ENCODE peak calls at places on chromosome 13, in five cellular contexts. N is SW480, Q is psoas muscle, J is AG10803, V is T-helper 9 cell. A is an unnamed sample.

GRCh38 chr13:50798923-50799322 is 44.6 kb downstream of the DLEU7 start:
- DNase-seq in N (peak), Q (no peak), J (peak), V (no peak), A (no peak)

GRCh38 chr13:97627566-97627965 is 193.6 kb downstream of the RAP2A start:
- DNase-seq in N (peak), Q (peak), J (peak), V (no peak), A (no peak)

GRCh38 chr13:76720827-76721226 is 165.4 kb downstream of the KCTD12 start:
- DNase-seq in N (no peak), Q (no peak), J (no peak), V (no peak), A (no peak)

GRCh38 chr13:20391597-20392452 is 133.8 kb downstream of the CRYL1 start:
- DNase-seq in N (no peak), Q (no peak), J (no peak), V (no peak), A (no peak)

GRCh38 chr13:46803586-46803985 is 6.6 kb upstream of the ESD start:
- DNase-seq in N (no peak), Q (no peak), J (no peak), V (no peak), A (no peak)

GRCh38 chr13:44951184-44951583 is 38.1 kb downstream of the NUFIP1 start:
- DNase-seq in N (no peak), Q (no peak), J (peak), V (no peak), A (no peak)

GRCh38 chr13:111203742-111204386 is 88.8 kb downstream of the ARHGEF7 start:
- DNase-seq in N (no peak), Q (no peak), J (no peak), V (no peak), A (no peak)

GRCh38 chr13:108919036-108919907 is 289.9 kb downstream of the MYO16 start:
- DNase-seq in N (no peak), Q (no peak), J (peak), V (no peak), A (no peak)

GRCh38 chr13:28658796-28659610 is at the start of gene POMP:
- DNase-seq in N (peak), Q (peak), J (peak), V (peak), A (peak)

GRCh38 chr13:20125129-20125782 is 35.6 kb downstream of the GJA3 start:
- DNase-seq in N (no peak), Q (no peak), J (peak), V (no peak), A (no peak)

GRCh38 chr13:33556828-33557227 is 261.1 kb upstream of the RFC3 start:
- DNase-seq in N (no peak), Q (no peak), J (no peak), V (no peak), A (no peak)

GRCh38 chr13:43261018-43261417 is 237.6 kb downstream of the DNAJC15 start:
- DNase-seq in N (no peak), Q (no peak), J (peak), V (no peak), A (no peak)

GRCh38 chr13:49373699-49374098 is 70.2 kb downstream of the CAB39L start:
- DNase-seq in N (no peak), Q (no peak), J (no peak), V (no peak), A (no peak)

GRCh38 chr13:24500977-24501376 is 11.6 kb downstream of the PARP4 start:
- DNase-seq in N (no peak), Q (no peak), J (peak), V (no peak), A (no peak)

GRCh38 chr13:98175823-98176222 is 1.2 kb downstream of the RNF113B start:
- DNase-seq in N (no peak), Q (no peak), J (peak), V (no peak), A (no peak)

GRCh38 chr13:98778749-98779148 is 26.3 kb upstream of the SLC15A1 start:
- DNase-seq in N (no peak), Q (no peak), J (no peak), V (no peak), A (no peak)

GRCh38 chr13:113145911-113146598 is 12.4 kb upstream of the PROZ start:
- DNase-seq in N (no peak), Q (no peak), J (no peak), V (no peak), A (no peak)

GRCh38 chr13:34086281-34086680 is 268.3 kb downstream of the RFC3 start:
- DNase-seq in N (no peak), Q (no peak), J (no peak), V (no peak), A (no peak)

GRCh38 chr13:20969182-20969581 is 66.6 kb upstream of the XPO4 start:
- DNase-seq in N (peak), Q (no peak), J (peak), V (no peak), A (no peak)

GRCh38 chr13:33230178-33230881 is 55.2 kb downstream of the STARD13 start:
- DNase-seq in N (no peak), Q (no peak), J (peak), V (no peak), A (no peak)

GRCh38 chr13:35857769-35858168 is 273.4 kb downstream of the DCLK1 start:
- DNase-seq in N (no peak), Q (no peak), J (peak), V (no peak), A (peak)

GRCh38 chr13:90293793-90294361 is 1053.6 kb upstream of the MIR17HG start:
- DNase-seq in N (no peak), Q (no peak), J (no peak), V (no peak), A (no peak)

GRCh38 chr13:36418022-36418805 is 14.1 kb upstream of the CCNA1 start:
- DNase-seq in N (peak), Q (no peak), J (peak), V (no peak), A (no peak)

GRCh38 chr13:44140146-44140545 is 233.5 kb upstream of the SERP2 start:
- DNase-seq in N (peak), Q (no peak), J (no peak), V (no peak), A (peak)

GRCh38 chr13:69910800-69911199 is 196.8 kb upstream of the ATXN8OS start:
- DNase-seq in N (no peak), Q (no peak), J (no peak), V (no peak), A (no peak)

GRCh38 chr13:110714798-110715394 is 1.4 kb downstream of the ING1 start:
- DNase-seq in N (peak), Q (peak), J (no peak), V (peak), A (no peak)

GRCh38 chr13:100506154-100506553 is 82.4 kb downstream of the GGACT start:
- DNase-seq in N (no peak), Q (no peak), J (no peak), V (no peak), A (no peak)

A was measured in NCI-H2227 treated with DMSO at 0.1 percent for 48 hours.